ENCODE peak calls at places on chromosomes 13 and 19, in nine cellular contexts. Y is kidney epithelial cell; I is gastrocnemius medialis; N is neural progenitor cell; X is fibroblast of mammary gland; L is tibial nerve; Z is fibroblast of pulmonary artery; O is CD4-positive, CD25-positive, alpha-beta regulatory T cell; D is CD8-positive, alpha-beta memory T cell. M is an unnamed sample.

GRCh38 chr13:63408227-63409202 is 1992.9 kb upstream of the PCDH20 start:
- DNase-seq in Y (no peak), I (no peak), N (peak; percentile 16), X (peak; percentile 31), L (no peak), Z (peak; percentile 27), O (no peak), D (no peak), M (no peak)

GRCh38 chr19:15249912-15250634 is 17.8 kb upstream of the EPHX3 start:
- DNase-seq in Y (peak; percentile 56), I (no peak), N (peak; percentile 24), X (peak; percentile 95), L (peak; percentile 45), Z (peak; percentile 95), O (no peak), D (no peak), M (peak; percentile 48)

GRCh38 chr13:39249971-39250370 is 211.7 kb downstream of the NHLRC3 start:
- DNase-seq in Y (no peak), I (no peak), N (no peak), X (no peak), L (no peak), Z (no peak), O (no peak), D (no peak), M (no peak)

GRCh38 chr13:50609016-50609415 is 234.5 kb downstream of the DLEU7 start:
- DNase-seq in Y (no peak), I (no peak), N (no peak), X (no peak), L (no peak), Z (no peak), O (no peak), D (no peak), M (no peak)

GRCh38 chr13:41543664-41544300 is 86.4 kb downstream of the RGCC start:
- DNase-seq in Y (no peak), I (no peak), N (no peak), X (no peak), L (no peak), Z (no peak), O (no peak), D (no peak), M (no peak)

GRCh38 chr19:2594319-2594718 is 108.2 kb downstream of the GNG7 start:
- DNase-seq in Y (no peak), I (no peak), N (no peak), X (no peak), L (no peak), Z (no peak), O (no peak), D (no peak), M (no peak)

GRCh38 chr13:50080158-50080855 is 65.1 kb downstream of the KCNRG start:
- DNase-seq in Y (no peak), I (no peak), N (peak; percentile 41), X (peak; percentile 52), L (peak; percentile 38), Z (peak; percentile 61), O (peak; percentile 23), D (no peak), M (no peak)

GRCh38 chr13:50805805-50806204 is 37.7 kb downstream of the DLEU7 start:
- DNase-seq in Y (no peak), I (no peak), N (peak; percentile 11), X (peak; percentile 32), L (no peak), Z (peak; percentile 35), O (no peak), D (no peak), M (no peak)

GRCh38 chr13:113874579-113875428 is 10.9 kb upstream of the GAS6 start:
- DNase-seq in Y (no peak), I (no peak), N (no peak), X (no peak), L (no peak), Z (no peak), O (no peak), D (no peak), M (no peak)

GRCh38 chr19:11551603-11552235 is 7.3 kb downstream of the ELOF1 start:
- DNase-seq in Y (no peak), I (no peak), N (peak; percentile 47), X (no peak), L (no peak), Z (no peak), O (no peak), D (no peak), M (no peak)

GRCh38 chr19:3276341-3276799 is 51.9 kb downstream of the CELF5 start:
- DNase-seq in Y (no peak), I (no peak), N (peak; percentile 90), X (no peak), L (no peak), Z (no peak), O (peak; percentile 48), D (peak; percentile 40), M (no peak)

GRCh38 chr19:8518536-8518935 is 4.6 kb upstream of the ZNF414 start:
- DNase-seq in Y (no peak), I (no peak), N (no peak), X (no peak), L (no peak), Z (no peak), O (no peak), D (no peak), M (no peak)

DNA sequence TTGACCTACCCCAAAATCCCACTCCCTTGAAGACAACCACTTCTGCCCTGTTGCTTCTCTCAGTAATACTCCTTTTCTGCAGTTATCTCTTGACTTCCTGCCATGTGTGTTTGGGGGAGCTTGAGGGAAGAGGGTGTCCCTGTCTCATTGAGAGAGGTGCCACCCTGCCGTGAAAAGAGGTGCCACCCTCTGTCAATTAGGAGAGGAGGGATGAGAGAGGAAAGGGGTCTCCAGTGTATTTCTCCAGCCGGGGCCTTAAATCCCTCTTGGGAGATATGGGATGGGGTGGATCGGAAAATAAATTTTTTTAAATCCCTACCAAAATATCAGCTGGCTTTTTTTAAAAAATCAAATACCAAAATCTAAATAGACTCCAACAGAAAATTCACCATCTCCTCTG is 16.5 kb downstream of the PLD3 start:
- DNase-seq in Y (no peak), I (no peak), N (no peak), X (no peak), L (no peak), Z (no peak), O (no peak), D (no peak), M (no peak)
- H3K4me3 ChIP-seq in Y (no peak overlapping the region), I (no peak overlapping the region), N (peak overlapping the region; percentile 70), X (no peak overlapping the region), L (no peak overlapping the region), Z (no peak overlapping the region), O (no peak overlapping the region), D (no peak overlapping the region), M (peak overlapping the region; percentile 68)

DNA sequence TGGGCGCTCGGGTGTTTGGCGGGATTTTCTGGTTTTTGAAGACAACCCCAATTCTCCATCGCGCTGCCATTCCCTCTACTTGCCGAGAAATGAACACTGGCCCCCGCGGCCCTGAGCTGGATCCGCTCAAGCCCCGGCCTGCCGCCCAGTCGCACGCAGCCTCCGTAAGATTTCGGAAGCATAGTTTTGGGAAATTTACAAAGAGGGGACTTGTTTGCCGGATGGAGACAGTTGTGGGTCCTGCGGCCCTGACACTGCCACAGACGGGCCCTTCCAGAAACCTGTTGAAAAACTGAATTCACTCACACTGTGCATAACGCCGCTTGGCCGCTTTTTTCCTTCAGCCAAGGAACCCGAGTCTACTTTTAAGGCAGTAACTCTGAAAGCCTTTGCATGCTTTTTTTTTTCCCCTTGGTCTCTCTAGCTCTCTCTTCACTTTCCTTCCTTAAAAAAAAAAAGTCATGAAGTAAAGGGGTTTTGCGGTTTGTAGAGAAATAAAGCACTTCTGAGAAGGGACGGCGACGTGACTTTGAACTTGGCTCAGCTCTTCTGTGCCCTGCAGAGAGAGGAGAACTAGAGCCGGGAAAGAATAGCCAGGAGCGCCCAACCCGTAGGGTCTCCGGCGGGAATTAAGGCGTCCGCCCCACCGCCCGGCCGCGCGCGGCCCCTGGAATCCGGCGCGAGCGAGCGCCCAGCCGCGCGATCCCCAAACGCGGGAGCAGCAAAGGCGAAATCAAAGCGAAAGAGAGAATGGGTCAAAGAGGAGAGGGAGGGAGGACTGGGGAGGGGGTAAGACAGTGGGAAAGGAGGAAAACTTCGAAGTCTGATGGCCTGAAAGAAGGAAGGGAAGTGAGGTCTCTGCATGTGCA is 3.4 kb upstream of the ZIC2 start:
- DNase-seq in Y (no peak), I (no peak), N (peak; percentile 84), X (no peak), L (no peak), Z (no peak), O (no peak), D (no peak), M (no peak)
- H3K4me3 ChIP-seq in Y (no peak overlapping the region), I (no peak overlapping the region), N (peak overlapping the region; percentile 76), X (no peak overlapping the region), L (no peak overlapping the region), Z (no peak overlapping the region), O (no peak overlapping the region), D (no peak overlapping the region), M (no peak overlapping the region)

GRCh38 chr19:40499320-40499719 is 32.5 kb downstream of the SPTBN4 start:
- DNase-seq in Y (no peak), I (no peak), N (no peak), X (no peak), L (no peak), Z (no peak), O (no peak), D (no peak), M (no peak)

GRCh38 chr19:40502081-40502480 is 35.3 kb downstream of the SPTBN4 start:
- DNase-seq in Y (no peak), I (no peak), N (no peak), X (no peak), L (no peak), Z (no peak), O (no peak), D (no peak), M (no peak)

GRCh38 chr19:40502647-40503046 is 35.8 kb downstream of the SPTBN4 start:
- DNase-seq in Y (no peak), I (no peak), N (peak; percentile 27), X (no peak), L (no peak), Z (no peak), O (no peak), D (no peak), M (no peak)

GRCh38 chr19:40503300-40503699 is 36.5 kb downstream of the SPTBN4 start:
- DNase-seq in Y (no peak), I (no peak), N (peak; percentile 26), X (no peak), L (no peak), Z (no peak), O (no peak), D (no peak), M (no peak)

GRCh38 chr19:40501599-40501998 is 34.8 kb downstream of the SPTBN4 start:
- DNase-seq in Y (no peak), I (no peak), N (no peak), X (no peak), L (no peak), Z (no peak), O (no peak), D (no peak), M (no peak)
- H3K4me3 ChIP-seq in Y (no peak overlapping the region), I (no peak overlapping the region), N (no peak overlapping the region), X (no peak overlapping the region), L (no peak overlapping the region), Z (no peak overlapping the region), O (no peak overlapping the region), D (no peak overlapping the region), M (no peak overlapping the region)

GRCh38 chr13:21216332-21216731 is 39.9 kb downstream of the MRPL57 start:
- DNase-seq in Y (no peak), I (no peak), N (peak; percentile 12), X (no peak), L (no peak), Z (no peak), O (no peak), D (no peak), M (no peak)
- H3K4me3 ChIP-seq in Y (no peak overlapping the region), I (no peak overlapping the region), N (no peak overlapping the region), X (no peak overlapping the region), L (no peak overlapping the region), Z (no peak overlapping the region), O (no peak overlapping the region), D (no peak overlapping the region), M (no peak overlapping the region)

GRCh38 chr19:55581145-55581827 is 638 bp upstream of the ZNF579 start:
- DNase-seq in Y (no peak), I (no peak), N (peak; percentile 49), X (no peak), L (no peak), Z (no peak), O (no peak), D (no peak), M (no peak)
- H3K4me3 ChIP-seq in Y (peak overlapping the region; percentile 90), I (peak overlapping the region; percentile 98), N (peak overlapping the region; percentile 87), X (peak overlapping the region; percentile 86), L (peak overlapping the region; percentile 73), Z (peak overlapping the region; percentile 93), O (peak overlapping the region; percentile 75), D (peak overlapping the region; percentile 56), M (peak overlapping the region; percentile 99)

M was measured in thoracic aorta.